ENCODE peak calls at places on chromosomes 2 and 18, in four cellular contexts. J is neural progenitor cell, Y is HCT116, I is sigmoid colon. N is an unnamed sample.
A peak's percentile ranks its signal among the peaks of the same experiment; 100 is the strongest.

GRCh38 chr2:224442092-224442999 is 40.4 kb upstream of the FAM124B start:
- DNase-seq in Y (no peak), J (no peak), I (no peak), N (no peak)

GRCh38 chr18:31099490-31100230 is 2.6 kb downstream of the DSC2 start:
- DNase-seq in J (no peak), I (no peak), Y (no peak), N (no peak)

GRCh38 chr2:26230806-26231205 is 13.6 kb downstream of the HADHA start:
- DNase-seq in J (no peak), I (no peak), Y (no peak), N (no peak)

GRCh38 chr2:70988151-70988550 is 6.5 kb downstream of the TEX261 start:
- DNase-seq in J (no peak), Y (no peak), I (peak; percentile 63), N (no peak)

GRCh38 chr2:158457826-158458616 is 1.3 kb downstream of the PKP4 start:
- DNase-seq in I (peak; percentile 78), J (peak; percentile 95), Y (no peak), N (no peak)

GRCh38 chr18:47815486-47816270 is 114.8 kb downstream of the SMAD2 start:
- DNase-seq in J (no peak), Y (no peak), I (no peak), N (no peak)

GRCh38 chr2:216320852-216321251 is 51.4 kb downstream of the MARCHF4 start:
- DNase-seq in Y (no peak), J (no peak), I (no peak), N (no peak)

GRCh38 chr2:54891901-54892300 is 158.3 kb downstream of the RTN4 start:
- DNase-seq in Y (no peak), J (no peak), I (no peak), N (no peak)

GRCh38 chr2:209322905-209323517 is 100.8 kb upstream of the MAP2 start:
- DNase-seq in I (no peak), Y (no peak), J (no peak), N (no peak)

GRCh38 chr2:240425236-240425615 is 10.2 kb upstream of the GPC1 start:
- DNase-seq in Y (no peak), J (no peak), I (no peak), N (no peak)

GRCh38 chr18:49486617-49486958 is 446 bp downstream of the C18orf32 start:
- DNase-seq in Y (no peak), I (no peak), J (peak; percentile 35), N (no peak)

GRCh38 chr2:76563730-76564129 is 853.0 kb upstream of the GCFC2 start:
- DNase-seq in I (no peak), Y (no peak), J (no peak), N (no peak)

GRCh38 chr2:13581471-13581870 is 864.7 kb downstream of the TRIB2 start:
- DNase-seq in Y (no peak), I (no peak), J (peak; percentile 4), N (no peak)

GRCh38 chr2:185687967-185688366 is 50.6 kb upstream of the FSIP2 start:
- DNase-seq in J (no peak), I (no peak), Y (no peak), N (no peak)

GRCh38 chr2:237993701-237994100 is 26.9 kb downstream of the UBE2F start:
- DNase-seq in J (no peak), I (no peak), Y (no peak), N (no peak)

GRCh38 chr2:20593072-20594034 is 57.5 kb downstream of the HS1BP3 start:
- DNase-seq in I (peak; percentile 79), J (no peak), Y (no peak), N (no peak)
- TF ChIP-seq CTCF in I (no peak), J (no peak), Y (no peak), N (no peak)

GRCh38 chr2:101775092-101775491 is 77.6 kb downstream of the MAP4K4 start:
- DNase-seq in J (no peak), I (no peak), Y (no peak), N (no peak)
- H3K4me3 ChIP-seq in J (no peak overlapping the region), I (no peak overlapping the region), Y (no peak overlapping the region), N (no peak overlapping the region)

DNA sequence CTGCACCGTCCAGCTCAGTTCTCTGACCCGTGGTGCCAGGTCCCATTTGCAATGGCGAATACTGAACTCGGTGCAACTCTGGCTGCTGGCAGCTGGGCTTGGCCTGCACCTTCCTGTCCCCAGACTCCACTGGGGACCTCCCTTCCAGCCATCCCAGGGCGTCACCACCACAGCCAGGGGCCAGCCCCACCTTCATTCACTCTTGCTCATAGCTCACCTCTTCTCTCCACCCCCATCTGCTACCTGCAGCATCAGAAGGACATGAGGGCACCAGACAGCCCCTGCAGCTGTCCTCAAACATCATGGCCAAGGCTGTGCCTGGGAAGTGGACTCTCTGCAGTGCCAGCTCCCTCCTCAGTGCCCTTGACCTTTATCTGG is 16.2 kb upstream of the ALPI start:
- DNase-seq in Y (no peak), I (no peak), J (no peak), N (no peak)
- TF ChIP-seq CTCF in Y (peak; percentile 34), I (peak; percentile 38), J (peak; percentile 30), N (peak; percentile 11)

DNA sequence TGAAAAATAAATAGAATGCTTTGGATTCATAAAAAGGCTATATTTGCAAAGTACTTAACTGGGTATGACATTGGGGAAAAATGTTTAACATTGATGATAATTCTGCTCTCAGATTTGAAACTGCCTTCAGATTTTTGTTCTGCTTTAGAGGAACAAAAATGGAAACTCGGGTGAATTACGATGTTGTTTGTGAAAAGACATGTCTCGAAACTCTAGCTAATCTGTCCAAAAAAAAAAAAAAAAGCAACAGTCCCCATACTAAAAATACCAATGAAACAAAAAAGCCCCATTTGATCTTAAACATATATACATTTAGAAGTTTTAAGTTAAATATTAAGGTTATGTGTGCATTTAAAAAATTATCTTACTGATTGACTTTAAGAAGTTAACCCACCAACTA is 3.0 kb downstream of the ZDBF2 start:
- DNase-seq in J (no peak), I (no peak), Y (no peak), N (no peak)
- H3K4me3 ChIP-seq in J (no peak overlapping the region), I (no peak overlapping the region), Y (no peak overlapping the region), N (no peak overlapping the region)

DNA sequence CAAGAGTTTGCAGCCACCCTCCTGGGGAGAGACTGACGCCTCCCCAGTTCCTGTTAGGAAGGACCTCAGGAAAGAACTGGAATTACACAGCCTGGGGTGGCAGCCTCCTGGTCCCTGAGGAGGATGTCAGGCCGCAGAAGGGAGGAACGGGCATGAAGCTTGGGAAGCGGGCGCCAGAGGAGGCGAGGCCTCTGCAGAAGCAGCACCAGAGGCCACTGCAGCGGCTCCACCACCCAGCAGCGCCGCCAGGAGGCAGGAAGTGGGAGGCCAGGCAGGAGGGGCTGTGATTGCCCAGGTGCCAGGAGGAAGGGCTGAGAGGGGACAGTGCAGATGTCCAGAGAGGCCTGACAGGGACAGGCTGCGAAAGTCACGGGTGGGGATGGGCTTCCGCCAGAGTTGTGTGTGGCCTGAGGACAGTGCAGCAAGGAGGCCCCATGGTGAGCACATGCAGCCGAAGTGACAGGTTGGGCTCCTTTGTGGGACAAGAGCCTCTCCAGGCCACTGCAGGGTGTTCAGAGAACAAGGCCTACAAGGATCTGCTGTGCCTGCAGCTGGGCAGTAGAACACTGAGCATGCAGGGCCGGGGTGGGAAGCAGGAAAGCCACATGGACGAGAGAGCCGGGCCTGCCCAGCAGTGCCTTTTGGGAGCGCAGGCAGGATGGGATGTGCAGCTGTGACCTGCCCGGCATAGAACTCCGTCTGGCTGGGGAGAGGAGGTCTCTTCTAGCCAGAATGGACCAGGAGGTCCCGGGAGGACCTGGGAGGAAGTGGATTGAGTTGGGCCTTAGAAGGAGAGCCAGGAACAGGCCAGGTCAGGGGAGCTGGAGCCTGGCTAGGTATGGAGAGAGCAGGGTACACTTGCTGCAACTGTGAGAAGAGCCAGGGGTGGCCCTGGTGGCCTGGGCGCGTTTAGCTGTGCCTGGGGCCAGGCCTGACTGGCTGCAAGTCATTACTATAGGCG is 39.1 kb upstream of the ALPP start:
- DNase-seq in Y (no peak), J (no peak), I (peak; percentile 56), N (no peak)
- TF ChIP-seq CTCF in Y (peak; percentile 38), J (no peak), I (no peak), N (peak; percentile 28)

GRCh38 chr2:85577063-85577385 is 362 bp upstream of the VAMP8 start:
- DNase-seq in J (no peak), I (no peak), Y (no peak), N (no peak)
- H3K4me3 ChIP-seq in J (peak overlapping the region; percentile 35), I (no peak overlapping the region), Y (peak overlapping the region; percentile 86), N (no peak overlapping the region)

DNA sequence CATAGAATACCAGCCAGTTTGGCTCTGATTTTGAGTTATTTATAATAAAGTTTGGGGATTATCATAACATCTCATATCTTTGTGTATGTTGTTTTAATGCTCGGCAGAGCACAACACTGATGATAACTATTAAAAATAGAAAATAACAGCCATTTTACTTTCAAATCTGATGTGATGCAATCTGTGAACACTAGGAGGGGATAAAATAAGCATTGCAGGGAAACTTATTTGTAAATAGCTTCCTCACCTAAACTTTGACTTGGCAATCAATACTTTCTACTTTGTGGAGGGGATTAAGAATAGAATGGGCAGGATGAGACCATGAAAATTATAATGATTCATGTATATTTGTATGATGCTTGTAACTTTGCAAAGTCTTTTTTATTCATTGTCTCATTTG is 54.4 kb downstream of the USP14 start:
- DNase-seq in J (no peak), Y (no peak), I (no peak), N (no peak)
- TF ChIP-seq CTCF in J (peak; percentile 14), Y (peak; percentile 3), I (no peak), N (no peak)

DNA sequence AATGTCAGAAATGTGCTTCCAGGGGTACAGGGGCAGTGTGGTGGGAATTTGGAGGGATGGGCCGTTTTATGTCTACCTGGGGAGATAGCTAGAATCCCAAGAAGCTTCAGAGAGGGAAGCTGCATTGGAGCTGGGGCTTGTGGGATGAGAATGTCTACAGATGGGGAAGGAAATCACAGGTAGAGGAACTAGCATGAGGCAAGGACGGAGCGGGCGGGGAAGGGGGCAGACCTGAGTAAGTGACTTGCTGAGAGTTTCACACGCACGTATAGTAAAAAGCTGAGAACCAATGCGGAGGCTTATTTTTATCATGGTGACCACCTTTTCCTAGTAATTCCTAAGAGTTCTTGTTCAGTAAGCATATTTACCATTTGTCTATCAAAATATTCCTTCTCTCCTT is 6.3 kb downstream of the C2orf80 start:
- DNase-seq in I (no peak), J (peak; percentile 37), Y (no peak), N (no peak)
- H3K4me3 ChIP-seq in I (no peak overlapping the region), J (peak overlapping the region; percentile 33), Y (no peak overlapping the region), N (no peak overlapping the region)

GRCh38 chr2:31675485-31675901 is 94.8 kb upstream of the SRD5A2 start:
- DNase-seq in Y (peak; percentile 15), I (no peak), J (peak; percentile 74), N (no peak)

GRCh38 chr2:31674446-31674845 is 93.7 kb upstream of the SRD5A2 start:
- DNase-seq in Y (no peak), I (no peak), J (no peak), N (no peak)
- TF ChIP-seq CTCF in Y (peak; percentile 40), I (no peak), J (peak; percentile 16), N (no peak)

N was measured in HFF-Myc.